ENCODE peak calls at places on chromosomes 5 and 9, in nine cellular contexts. One of them, this sample, is unnamed.

GRCh38 chr9:17481565-17481964 is 97.3 kb upstream of the SH3GL2 start:
- DNase-seq in GM19239: no peak
- DNase-seq in stimulated activated CD4-positive, alpha-beta T cell treated with anti-CD3 and anti-CD28 coated beads, Interleukin-1b, Interleukin-23, amount 100 ng/mL, for 4 hours: no peak
- DNase-seq in RKO: no peak
- DNase-seq in fibroblast of gingiva: no peak
- DNase-seq in RWPE1: no peak
- DNase-seq in A172: no peak
- DNase-seq in T-helper 22 cell: no peak
- DNase-seq in NCI-H2029 treated with DMSO at 0.1 percent for 48 hours: no peak
- DNase-seq in this sample: no peak

GRCh38 chr9:5500441-5501235 is 9.7 kb upstream of the PDCD1LG2 start:
- DNase-seq in RKO: no peak
- DNase-seq in fibroblast of gingiva: no peak
- DNase-seq in stimulated activated CD4-positive, alpha-beta T cell treated with anti-CD3 and anti-CD28 coated beads, Interleukin-1b, Interleukin-23, amount 100 ng/mL, for 4 hours: no peak
- DNase-seq in NCI-H2029 treated with DMSO at 0.1 percent for 48 hours: peak
- DNase-seq in T-helper 22 cell: no peak
- DNase-seq in A172: peak
- DNase-seq in RWPE1: no peak
- DNase-seq in GM19239: no peak
- DNase-seq in this sample: no peak

GRCh38 chr9:120929392-120929791 is 2.8 kb upstream of the TRAF1 start:
- DNase-seq in NCI-H2029 treated with DMSO at 0.1 percent for 48 hours: no peak
- DNase-seq in A172: no peak
- DNase-seq in RWPE1: no peak
- DNase-seq in T-helper 22 cell: no peak
- DNase-seq in fibroblast of gingiva: no peak
- DNase-seq in RKO: no peak
- DNase-seq in stimulated activated CD4-positive, alpha-beta T cell treated with anti-CD3 and anti-CD28 coated beads, Interleukin-1b, Interleukin-23, amount 100 ng/mL, for 4 hours: no peak
- DNase-seq in GM19239: no peak
- DNase-seq in this sample: no peak

GRCh38 chr9:86464242-86464641 is 110.0 kb upstream of the TUT7 start:
- DNase-seq in stimulated activated CD4-positive, alpha-beta T cell treated with anti-CD3 and anti-CD28 coated beads, Interleukin-1b, Interleukin-23, amount 100 ng/mL, for 4 hours: no peak
- DNase-seq in NCI-H2029 treated with DMSO at 0.1 percent for 48 hours: no peak
- DNase-seq in A172: no peak
- DNase-seq in RKO: no peak
- DNase-seq in RWPE1: no peak
- DNase-seq in T-helper 22 cell: no peak
- DNase-seq in fibroblast of gingiva: no peak
- DNase-seq in GM19239: no peak
- DNase-seq in this sample: no peak

GRCh38 chr9:92968081-92968480 is 20.8 kb downstream of the FGD3 start:
- DNase-seq in fibroblast of gingiva: no peak
- DNase-seq in stimulated activated CD4-positive, alpha-beta T cell treated with anti-CD3 and anti-CD28 coated beads, Interleukin-1b, Interleukin-23, amount 100 ng/mL, for 4 hours: no peak
- DNase-seq in A172: no peak
- DNase-seq in GM19239: no peak
- DNase-seq in T-helper 22 cell: no peak
- DNase-seq in RKO: no peak
- DNase-seq in NCI-H2029 treated with DMSO at 0.1 percent for 48 hours: no peak
- DNase-seq in RWPE1: no peak
- DNase-seq in this sample: no peak

GRCh38 chr5:148880197-148880596 is 53.8 kb downstream of the ADRB2 start:
- DNase-seq in fibroblast of gingiva: no peak
- DNase-seq in GM19239: no peak
- DNase-seq in RKO: no peak
- DNase-seq in stimulated activated CD4-positive, alpha-beta T cell treated with anti-CD3 and anti-CD28 coated beads, Interleukin-1b, Interleukin-23, amount 100 ng/mL, for 4 hours: no peak
- DNase-seq in NCI-H2029 treated with DMSO at 0.1 percent for 48 hours: no peak
- DNase-seq in A172: no peak
- DNase-seq in T-helper 22 cell: no peak
- DNase-seq in RWPE1: no peak
- DNase-seq in this sample: no peak

GRCh38 chr5:172870261-172870806 is 36.3 kb downstream of the ERGIC1 start:
- DNase-seq in fibroblast of gingiva: peak
- DNase-seq in RWPE1: peak
- DNase-seq in A172: peak
- DNase-seq in GM19239: no peak
- DNase-seq in NCI-H2029 treated with DMSO at 0.1 percent for 48 hours: no peak
- DNase-seq in stimulated activated CD4-positive, alpha-beta T cell treated with anti-CD3 and anti-CD28 coated beads, Interleukin-1b, Interleukin-23, amount 100 ng/mL, for 4 hours: no peak
- DNase-seq in T-helper 22 cell: no peak
- DNase-seq in RKO: peak
- DNase-seq in this sample: peak

GRCh38 chr5:50699737-50700136 is 33.3 kb downstream of the PARP8 start:
- DNase-seq in RKO: peak
- DNase-seq in stimulated activated CD4-positive, alpha-beta T cell treated with anti-CD3 and anti-CD28 coated beads, Interleukin-1b, Interleukin-23, amount 100 ng/mL, for 4 hours: peak
- DNase-seq in GM19239: no peak
- DNase-seq in NCI-H2029 treated with DMSO at 0.1 percent for 48 hours: no peak
- DNase-seq in T-helper 22 cell: no peak
- DNase-seq in fibroblast of gingiva: no peak
- DNase-seq in A172: no peak
- DNase-seq in RWPE1: peak
- DNase-seq in this sample: no peak